ENCODE peak calls at places on chromosomes 1 and 21, in five cellular contexts. P, N, K, D and Q are unnamed samples.

GRCh38 chr1:152502496-152503180 is 8.0 kb upstream of the LCE5A start:
- DNase-seq in P (no peak), N (no peak), K (no peak), D (no peak), Q (no peak)

GRCh38 chr1:164240081-164240480 is 318.9 kb upstream of the PBX1 start:
- DNase-seq in P (no peak), N (no peak), K (no peak), D (no peak), Q (no peak)

GRCh38 chr1:169019419-169020058 is 87.0 kb upstream of the ATP1B1 start:
- DNase-seq in P (no peak), N (no peak), K (no peak), D (no peak), Q (no peak)

GRCh38 chr1:183093821-183094287 is 70.6 kb downstream of the LAMC1 start:
- DNase-seq in P (no peak), N (no peak), K (no peak), D (no peak), Q (no peak)

GRCh38 chr1:161932668-161933067 is 91.0 kb downstream of the OLFML2B start:
- DNase-seq in P (no peak), N (no peak), K (no peak), D (no peak), Q (no peak)

GRCh38 chr21:27570306-27570868 is 603.5 kb upstream of the ADAMTS5 start:
- DNase-seq in P (no peak), N (no peak), K (no peak), D (no peak), Q (peak)

GRCh38 chr1:153633161-153633746 is 612 bp upstream of the CHTOP start:
- DNase-seq in P (no peak), N (no peak), K (no peak), D (no peak), Q (no peak)

GRCh38 chr1:73626326-73626725 is 571.6 kb downstream of the LRRIQ3 start:
- DNase-seq in P (no peak), N (no peak), K (no peak), D (no peak), Q (no peak)

GRCh38 chr1:231806623-231807470 is 180.3 kb downstream of the DISC1 start:
- DNase-seq in P (peak), N (no peak), K (peak), D (peak), Q (no peak)

GRCh38 chr1:48073773-48074172 is 76.6 kb upstream of the TRABD2B start:
- DNase-seq in P (no peak), N (no peak), K (no peak), D (no peak), Q (no peak)

GRCh38 chr1:175278236-175278635 is 85.7 kb upstream of the KIAA0040 start:
- DNase-seq in P (no peak), N (no peak), K (no peak), D (no peak), Q (no peak)

GRCh38 chr21:43311303-43311817 is 115.6 kb downstream of the SIK1 start:
- DNase-seq in P (no peak), N (no peak), K (no peak), D (no peak), Q (no peak)

GRCh38 chr1:17060129-17060868 is 6.5 kb upstream of the SDHB start:
- DNase-seq in P (no peak), N (no peak), K (no peak), D (no peak), Q (no peak)

GRCh38 chr1:210584439-210585113 is 255.9 kb downstream of the HHAT start:
- DNase-seq in P (peak), N (peak), K (peak), D (peak), Q (peak)

GRCh38 chr1:231603598-231604275 is 22.9 kb upstream of the DISC1 start:
- DNase-seq in P (peak), N (peak), K (peak), D (no peak), Q (no peak)

GRCh38 chr1:223041481-223041880 is 101.6 kb downstream of the TLR5 start:
- DNase-seq in P (no peak), N (no peak), K (no peak), D (no peak), Q (no peak)

GRCh38 chr1:200409203-200409760 is 554 bp downstream of the ZNF281 start:
- DNase-seq in P (peak), N (peak), K (peak), D (peak), Q (no peak)
- TF ChIP-seq CTCF in P (no peak), N (no peak), K (no peak), D (no peak), Q (no peak)

DNA sequence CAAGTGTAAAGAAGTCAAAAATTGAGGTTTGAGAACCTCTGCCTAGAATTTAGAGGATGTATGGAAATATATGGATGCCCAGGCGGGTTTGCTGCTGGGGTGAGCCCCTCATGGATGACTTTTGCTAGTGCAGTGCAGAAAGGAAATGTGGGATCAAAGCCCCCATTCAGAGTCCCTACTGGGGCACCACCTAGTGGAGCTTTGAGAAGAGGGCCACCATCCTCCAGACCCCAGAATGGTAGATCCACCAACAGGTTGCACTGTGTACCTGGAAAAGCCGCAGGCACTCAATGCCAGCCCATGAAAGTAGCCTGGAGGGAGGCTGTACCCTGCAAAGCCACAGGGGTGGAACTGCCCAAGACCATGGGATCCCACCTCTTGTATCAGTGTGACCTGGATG is 330.7 kb upstream of the DPYD start:
- DNase-seq in P (peak), N (no peak), K (no peak), D (no peak), Q (no peak)
- TF ChIP-seq CTCF in P (peak), N (no peak), K (no peak), D (no peak), Q (no peak)

GRCh38 chr1:116130376-116130775 is 19.2 kb downstream of the MAB21L3 start:
- DNase-seq in P (no peak), N (no peak), K (no peak), D (no peak), Q (no peak)

GRCh38 chr1:116131170-116131569 is 20.0 kb downstream of the MAB21L3 start:
- DNase-seq in P (no peak), N (no peak), K (no peak), D (no peak), Q (no peak)

GRCh38 chr1:116131866-116132605 is 20.8 kb downstream of the MAB21L3 start:
- DNase-seq in P (no peak), N (peak), K (no peak), D (no peak), Q (no peak)

GRCh38 chr1:116133696-116134095 is 22.5 kb downstream of the MAB21L3 start:
- DNase-seq in P (no peak), N (peak), K (no peak), D (no peak), Q (no peak)

DNA sequence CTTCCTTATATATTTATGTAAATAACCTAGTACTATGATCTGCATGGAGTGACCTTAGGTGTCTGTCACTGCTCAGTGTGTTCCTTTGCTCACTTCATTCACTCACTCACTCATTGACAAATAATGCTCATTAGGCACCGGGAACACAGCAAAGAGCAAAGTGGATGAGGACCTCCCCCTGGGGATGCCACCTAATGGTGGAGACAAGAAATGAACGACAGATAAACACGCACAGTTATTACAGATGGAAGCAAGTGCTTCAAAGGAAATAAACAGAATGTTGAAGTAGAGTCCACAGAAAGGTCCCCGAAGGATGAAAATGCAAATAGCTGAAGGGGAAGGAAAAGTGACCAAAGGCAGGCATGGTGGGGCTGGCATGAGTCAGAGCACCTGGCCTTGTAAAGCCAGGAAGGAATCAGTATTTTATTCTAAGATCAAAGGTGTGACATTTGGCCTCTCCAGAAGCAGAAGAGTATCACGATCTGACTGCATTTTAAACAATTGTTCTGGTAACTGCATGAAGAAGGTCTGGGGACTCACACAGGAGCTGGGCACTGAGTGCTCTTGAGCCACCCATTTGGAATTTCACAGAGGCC is 23.1 kb downstream of the MAB21L3 start:
- DNase-seq in P (no peak), N (no peak), K (no peak), D (no peak), Q (no peak)
- TF ChIP-seq CTCF in P (peak), N (no peak), K (no peak), D (peak), Q (peak)

DNA sequence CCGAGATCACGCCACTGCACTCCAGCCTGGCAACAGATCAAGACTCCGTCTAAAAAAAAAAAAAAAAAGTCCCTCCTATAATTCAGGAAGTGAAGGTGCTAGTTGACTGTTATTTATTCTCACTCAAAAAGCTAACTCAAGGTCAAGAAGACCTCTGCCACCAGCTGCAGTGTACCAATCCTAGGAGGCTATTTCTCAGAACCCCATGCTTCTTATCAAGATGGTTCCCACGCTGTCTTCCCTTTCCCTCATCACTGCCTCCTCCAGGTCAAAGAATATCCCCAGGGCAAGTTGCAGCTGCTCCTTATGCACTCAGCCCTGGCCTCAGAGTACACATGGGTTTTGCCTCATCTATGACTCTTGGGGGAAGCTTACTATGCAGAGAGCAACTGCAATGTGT is 53.6 kb downstream of the RERE start:
- DNase-seq in P (no peak), N (no peak), K (no peak), D (no peak), Q (no peak)
- TF ChIP-seq CTCF in P (no peak), N (no peak), K (no peak), D (no peak), Q (no peak)

GRCh38 chr1:202122639-202123335 is at the start of gene GPR37L1:
- DNase-seq in P (peak), N (no peak), K (no peak), D (peak), Q (no peak)
- TF ChIP-seq CTCF in P (peak), N (peak), K (no peak), D (peak), Q (peak)

GRCh38 chr1:237045278-237046016 is 3.5 kb downstream of the RYR2 start:
- DNase-seq in P (no peak), N (no peak), K (no peak), D (no peak), Q (no peak)
- TF ChIP-seq CTCF in P (no peak), N (no peak), K (no peak), D (no peak), Q (no peak)

GRCh38 chr1:198794498-198794897 is 155.7 kb downstream of the PTPRC start:
- DNase-seq in P (no peak), N (no peak), K (no peak), D (no peak), Q (no peak)

GRCh38 chr1:198788561-198789064 is 149.8 kb downstream of the PTPRC start:
- DNase-seq in P (peak), N (no peak), K (peak), D (no peak), Q (no peak)
- TF ChIP-seq CTCF in P (peak), N (no peak), K (no peak), D (peak), Q (peak)

DNA sequence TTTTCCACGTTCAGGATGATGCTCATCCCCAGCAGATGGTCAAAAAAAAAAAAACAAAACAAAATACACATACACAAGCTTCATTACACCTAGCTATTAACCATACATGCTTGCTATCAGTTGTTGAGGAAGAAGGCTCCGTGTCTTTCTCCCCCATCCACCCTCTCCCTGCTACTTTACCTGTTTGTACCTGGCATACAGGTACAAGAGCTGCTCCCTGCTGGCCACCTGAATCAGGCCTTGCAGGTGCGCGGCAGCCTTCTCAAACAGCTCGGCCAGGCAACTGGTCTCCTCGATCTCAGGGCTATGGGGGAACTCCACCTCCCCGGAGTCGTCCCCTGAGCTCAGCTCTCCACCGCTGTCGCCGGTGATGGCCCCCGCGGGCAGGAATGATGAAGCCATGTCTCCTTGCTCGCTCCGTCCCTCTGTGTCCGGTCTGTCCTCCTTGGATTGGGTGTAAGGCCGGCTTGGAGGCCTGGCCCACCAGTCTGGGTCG is 464 bp downstream of the ACBD6 start:
- DNase-seq in P (no peak), N (peak), K (no peak), D (no peak), Q (no peak)
- TF ChIP-seq CTCF in P (no peak), N (no peak), K (no peak), D (no peak), Q (no peak)